ENCODE peak calls at places on chromosomes 2 and 18, in eight cellular contexts. One of them, this sample, is unnamed.
A peak's percentile ranks its signal among the peaks of the same experiment; 100 is the strongest.

GRCh38 chr2:166240387-166241313 is 112.8 kb upstream of the SCN1A start:
- ATAC-seq in IMR-90: no peak
- ATAC-seq in central memory CD8-positive, alpha-beta T cell: no peak
- ATAC-seq in SK-N-SH treated with all-trans-retinoic acid at 6 μM for 48 hours: peak; percentile 44
- ATAC-seq in CD8-positive, alpha-beta T cell: no peak
- ATAC-seq in CD4-positive, alpha-beta T cell: no peak
- ATAC-seq in activated CD8-positive, alpha-beta T cell treated with anti-CD3 and anti-CD28 coated beads for 36 hours: no peak
- ATAC-seq in sciatic nerve: no peak
- ATAC-seq in this sample: no peak

GRCh38 chr18:76391038-76391437 is 104.0 kb downstream of the ZNF516 start:
- ATAC-seq in IMR-90: no peak
- ATAC-seq in CD8-positive, alpha-beta T cell: no peak
- ATAC-seq in SK-N-SH treated with all-trans-retinoic acid at 6 μM for 48 hours: no peak
- ATAC-seq in CD4-positive, alpha-beta T cell: no peak
- ATAC-seq in sciatic nerve: no peak
- ATAC-seq in activated CD8-positive, alpha-beta T cell treated with anti-CD3 and anti-CD28 coated beads for 36 hours: no peak
- ATAC-seq in central memory CD8-positive, alpha-beta T cell: no peak
- ATAC-seq in this sample: no peak

GRCh38 chr2:162232027-162232426 is 11.2 kb downstream of the FAP start:
- ATAC-seq in SK-N-SH treated with all-trans-retinoic acid at 6 μM for 48 hours: no peak
- ATAC-seq in sciatic nerve: no peak
- ATAC-seq in central memory CD8-positive, alpha-beta T cell: no peak
- ATAC-seq in CD8-positive, alpha-beta T cell: no peak
- ATAC-seq in activated CD8-positive, alpha-beta T cell treated with anti-CD3 and anti-CD28 coated beads for 36 hours: no peak
- ATAC-seq in CD4-positive, alpha-beta T cell: no peak
- ATAC-seq in IMR-90: no peak
- ATAC-seq in this sample: no peak

GRCh38 chr2:43610361-43610760 is 14.5 kb upstream of the THADA start:
- ATAC-seq in sciatic nerve: no peak
- ATAC-seq in central memory CD8-positive, alpha-beta T cell: no peak
- ATAC-seq in CD8-positive, alpha-beta T cell: no peak
- ATAC-seq in CD4-positive, alpha-beta T cell: no peak
- ATAC-seq in activated CD8-positive, alpha-beta T cell treated with anti-CD3 and anti-CD28 coated beads for 36 hours: no peak
- ATAC-seq in IMR-90: no peak
- ATAC-seq in SK-N-SH treated with all-trans-retinoic acid at 6 μM for 48 hours: no peak
- ATAC-seq in this sample: no peak

GRCh38 chr2:46298272-46298521 is 990 bp downstream of the EPAS1 start:
- ATAC-seq in CD4-positive, alpha-beta T cell: no peak
- ATAC-seq in central memory CD8-positive, alpha-beta T cell: no peak
- ATAC-seq in sciatic nerve: peak; percentile 0
- ATAC-seq in CD8-positive, alpha-beta T cell: no peak
- ATAC-seq in activated CD8-positive, alpha-beta T cell treated with anti-CD3 and anti-CD28 coated beads for 36 hours: no peak
- ATAC-seq in SK-N-SH treated with all-trans-retinoic acid at 6 μM for 48 hours: no peak
- ATAC-seq in IMR-90: no peak
- ATAC-seq in this sample: no peak

GRCh38 chr2:138324068-138324771 is 177.3 kb upstream of the SPOPL start:
- ATAC-seq in activated CD8-positive, alpha-beta T cell treated with anti-CD3 and anti-CD28 coated beads for 36 hours: no peak
- ATAC-seq in IMR-90: no peak
- ATAC-seq in sciatic nerve: no peak
- ATAC-seq in CD4-positive, alpha-beta T cell: no peak
- ATAC-seq in central memory CD8-positive, alpha-beta T cell: no peak
- ATAC-seq in CD8-positive, alpha-beta T cell: no peak
- ATAC-seq in SK-N-SH treated with all-trans-retinoic acid at 6 μM for 48 hours: no peak
- ATAC-seq in this sample: no peak

GRCh38 chr2:182426082-182426914 is 538 bp downstream of the PDE1A start:
- ATAC-seq in IMR-90: peak; percentile 85
- ATAC-seq in activated CD8-positive, alpha-beta T cell treated with anti-CD3 and anti-CD28 coated beads for 36 hours: no peak
- ATAC-seq in sciatic nerve: peak; percentile 59
- ATAC-seq in central memory CD8-positive, alpha-beta T cell: no peak
- ATAC-seq in CD8-positive, alpha-beta T cell: no peak
- ATAC-seq in CD4-positive, alpha-beta T cell: no peak
- ATAC-seq in SK-N-SH treated with all-trans-retinoic acid at 6 μM for 48 hours: peak; percentile 59
- ATAC-seq in this sample: no peak

GRCh38 chr2:189441709-189442074 is 418 bp downstream of the WDR75 start:
- ATAC-seq in IMR-90: no peak
- ATAC-seq in CD4-positive, alpha-beta T cell: peak; percentile 28
- ATAC-seq in sciatic nerve: no peak
- ATAC-seq in activated CD8-positive, alpha-beta T cell treated with anti-CD3 and anti-CD28 coated beads for 36 hours: no peak
- ATAC-seq in SK-N-SH treated with all-trans-retinoic acid at 6 μM for 48 hours: peak; percentile 36
- ATAC-seq in central memory CD8-positive, alpha-beta T cell: peak; percentile 45
- ATAC-seq in CD8-positive, alpha-beta T cell: peak; percentile 41
- ATAC-seq in this sample: peak; percentile 35

GRCh38 chr2:73368781-73369180 is 16.9 kb upstream of the ALMS1 start:
- ATAC-seq in activated CD8-positive, alpha-beta T cell treated with anti-CD3 and anti-CD28 coated beads for 36 hours: no peak
- ATAC-seq in CD8-positive, alpha-beta T cell: no peak
- ATAC-seq in sciatic nerve: no peak
- ATAC-seq in CD4-positive, alpha-beta T cell: no peak
- ATAC-seq in IMR-90: no peak
- ATAC-seq in SK-N-SH treated with all-trans-retinoic acid at 6 μM for 48 hours: no peak
- ATAC-seq in central memory CD8-positive, alpha-beta T cell: no peak
- ATAC-seq in this sample: no peak

GRCh38 chr2:127174176-127174575 is 45.9 kb downstream of the CYP27C1 start:
- ATAC-seq in activated CD8-positive, alpha-beta T cell treated with anti-CD3 and anti-CD28 coated beads for 36 hours: peak; percentile 51
- ATAC-seq in central memory CD8-positive, alpha-beta T cell: no peak
- ATAC-seq in sciatic nerve: peak; percentile 46
- ATAC-seq in CD8-positive, alpha-beta T cell: no peak
- ATAC-seq in CD4-positive, alpha-beta T cell: no peak
- ATAC-seq in SK-N-SH treated with all-trans-retinoic acid at 6 μM for 48 hours: peak; percentile 78
- ATAC-seq in IMR-90: peak; percentile 33
- ATAC-seq in this sample: no peak

GRCh38 chr2:143792602-143793001 is 663.4 kb downstream of the ARHGAP15 start:
- ATAC-seq in IMR-90: no peak
- ATAC-seq in activated CD8-positive, alpha-beta T cell treated with anti-CD3 and anti-CD28 coated beads for 36 hours: no peak
- ATAC-seq in CD4-positive, alpha-beta T cell: no peak
- ATAC-seq in SK-N-SH treated with all-trans-retinoic acid at 6 μM for 48 hours: no peak
- ATAC-seq in sciatic nerve: no peak
- ATAC-seq in central memory CD8-positive, alpha-beta T cell: no peak
- ATAC-seq in CD8-positive, alpha-beta T cell: no peak
- ATAC-seq in this sample: no peak

GRCh38 chr2:11366326-11366741 is 21.9 kb upstream of the ROCK2 start:
- ATAC-seq in central memory CD8-positive, alpha-beta T cell: no peak
- ATAC-seq in CD8-positive, alpha-beta T cell: no peak
- ATAC-seq in activated CD8-positive, alpha-beta T cell treated with anti-CD3 and anti-CD28 coated beads for 36 hours: no peak
- ATAC-seq in CD4-positive, alpha-beta T cell: no peak
- ATAC-seq in SK-N-SH treated with all-trans-retinoic acid at 6 μM for 48 hours: no peak
- ATAC-seq in sciatic nerve: no peak
- ATAC-seq in IMR-90: no peak
- ATAC-seq in this sample: no peak

GRCh38 chr2:175990099-175990498 is 12.0 kb downstream of the LNPK start:
- ATAC-seq in CD8-positive, alpha-beta T cell: no peak
- ATAC-seq in SK-N-SH treated with all-trans-retinoic acid at 6 μM for 48 hours: no peak
- ATAC-seq in CD4-positive, alpha-beta T cell: no peak
- ATAC-seq in IMR-90: no peak
- ATAC-seq in sciatic nerve: no peak
- ATAC-seq in activated CD8-positive, alpha-beta T cell treated with anti-CD3 and anti-CD28 coated beads for 36 hours: no peak
- ATAC-seq in central memory CD8-positive, alpha-beta T cell: no peak
- ATAC-seq in this sample: no peak

GRCh38 chr2:119694470-119694993 is 15.5 kb downstream of the TMEM177 start:
- ATAC-seq in IMR-90: peak; percentile 10
- ATAC-seq in sciatic nerve: no peak
- ATAC-seq in CD8-positive, alpha-beta T cell: no peak
- ATAC-seq in activated CD8-positive, alpha-beta T cell treated with anti-CD3 and anti-CD28 coated beads for 36 hours: no peak
- ATAC-seq in SK-N-SH treated with all-trans-retinoic acid at 6 μM for 48 hours: no peak
- ATAC-seq in CD4-positive, alpha-beta T cell: peak; percentile 6
- ATAC-seq in central memory CD8-positive, alpha-beta T cell: no peak
- ATAC-seq in this sample: no peak

GRCh38 chr2:230877737-230878598 is 13.2 kb downstream of the ITM2C start:
- ATAC-seq in IMR-90: no peak
- ATAC-seq in CD4-positive, alpha-beta T cell: peak; percentile 83
- ATAC-seq in central memory CD8-positive, alpha-beta T cell: peak; percentile 96
- ATAC-seq in SK-N-SH treated with all-trans-retinoic acid at 6 μM for 48 hours: no peak
- ATAC-seq in sciatic nerve: peak; percentile 20
- ATAC-seq in activated CD8-positive, alpha-beta T cell treated with anti-CD3 and anti-CD28 coated beads for 36 hours: peak; percentile 90
- ATAC-seq in CD8-positive, alpha-beta T cell: peak; percentile 85
- ATAC-seq in this sample: no peak

GRCh38 chr2:43107679-43108078 is 118.7 kb downstream of the ZFP36L2 start:
- ATAC-seq in sciatic nerve: peak; percentile 36
- ATAC-seq in CD8-positive, alpha-beta T cell: no peak
- ATAC-seq in SK-N-SH treated with all-trans-retinoic acid at 6 μM for 48 hours: no peak
- ATAC-seq in central memory CD8-positive, alpha-beta T cell: no peak
- ATAC-seq in IMR-90: no peak
- ATAC-seq in activated CD8-positive, alpha-beta T cell treated with anti-CD3 and anti-CD28 coated beads for 36 hours: no peak
- ATAC-seq in CD4-positive, alpha-beta T cell: no peak
- ATAC-seq in this sample: no peak

GRCh38 chr2:158756331-158756730 is 38.8 kb upstream of the DAPL1 start:
- ATAC-seq in CD4-positive, alpha-beta T cell: no peak
- ATAC-seq in CD8-positive, alpha-beta T cell: no peak
- ATAC-seq in sciatic nerve: no peak
- ATAC-seq in IMR-90: no peak
- ATAC-seq in SK-N-SH treated with all-trans-retinoic acid at 6 μM for 48 hours: no peak
- ATAC-seq in central memory CD8-positive, alpha-beta T cell: no peak
- ATAC-seq in activated CD8-positive, alpha-beta T cell treated with anti-CD3 and anti-CD28 coated beads for 36 hours: no peak
- ATAC-seq in this sample: no peak

GRCh38 chr2:43423941-43424261 is 171.9 kb downstream of the THADA start:
- ATAC-seq in CD4-positive, alpha-beta T cell: no peak
- ATAC-seq in IMR-90: no peak
- ATAC-seq in central memory CD8-positive, alpha-beta T cell: no peak
- ATAC-seq in CD8-positive, alpha-beta T cell: no peak
- ATAC-seq in activated CD8-positive, alpha-beta T cell treated with anti-CD3 and anti-CD28 coated beads for 36 hours: no peak
- ATAC-seq in sciatic nerve: no peak
- ATAC-seq in SK-N-SH treated with all-trans-retinoic acid at 6 μM for 48 hours: no peak
- ATAC-seq in this sample: no peak

GRCh38 chr2:7950035-7950612 is 731.7 kb upstream of the ID2 start:
- ATAC-seq in CD4-positive, alpha-beta T cell: no peak
- ATAC-seq in activated CD8-positive, alpha-beta T cell treated with anti-CD3 and anti-CD28 coated beads for 36 hours: no peak
- ATAC-seq in SK-N-SH treated with all-trans-retinoic acid at 6 μM for 48 hours: no peak
- ATAC-seq in sciatic nerve: peak; percentile 72
- ATAC-seq in CD8-positive, alpha-beta T cell: no peak
- ATAC-seq in central memory CD8-positive, alpha-beta T cell: no peak
- ATAC-seq in IMR-90: no peak
- ATAC-seq in this sample: no peak

GRCh38 chr2:46568212-46569009 is 89.0 kb downstream of the TMEM247 start:
- ATAC-seq in central memory CD8-positive, alpha-beta T cell: no peak
- ATAC-seq in sciatic nerve: peak; percentile 50
- ATAC-seq in CD4-positive, alpha-beta T cell: no peak
- ATAC-seq in activated CD8-positive, alpha-beta T cell treated with anti-CD3 and anti-CD28 coated beads for 36 hours: no peak
- ATAC-seq in CD8-positive, alpha-beta T cell: no peak
- ATAC-seq in SK-N-SH treated with all-trans-retinoic acid at 6 μM for 48 hours: no peak
- ATAC-seq in IMR-90: no peak
- ATAC-seq in this sample: no peak

GRCh38 chr18:80194874-80195570 is 52.3 kb downstream of the PARD6G start:
- ATAC-seq in sciatic nerve: no peak
- ATAC-seq in IMR-90: no peak
- ATAC-seq in SK-N-SH treated with all-trans-retinoic acid at 6 μM for 48 hours: no peak
- ATAC-seq in central memory CD8-positive, alpha-beta T cell: no peak
- ATAC-seq in CD4-positive, alpha-beta T cell: no peak
- ATAC-seq in CD8-positive, alpha-beta T cell: no peak
- ATAC-seq in activated CD8-positive, alpha-beta T cell treated with anti-CD3 and anti-CD28 coated beads for 36 hours: peak; percentile 85
- ATAC-seq in this sample: peak; percentile 86

GRCh38 chr2:173854840-173855239 is 110.3 kb downstream of the SP3 start:
- ATAC-seq in IMR-90: peak; percentile 32
- ATAC-seq in sciatic nerve: peak; percentile 65
- ATAC-seq in central memory CD8-positive, alpha-beta T cell: no peak
- ATAC-seq in SK-N-SH treated with all-trans-retinoic acid at 6 μM for 48 hours: peak; percentile 26
- ATAC-seq in CD8-positive, alpha-beta T cell: no peak
- ATAC-seq in activated CD8-positive, alpha-beta T cell treated with anti-CD3 and anti-CD28 coated beads for 36 hours: no peak
- ATAC-seq in CD4-positive, alpha-beta T cell: no peak
- ATAC-seq in this sample: no peak

GRCh38 chr2:118148133-118148532 is 59.9 kb downstream of the INSIG2 start:
- ATAC-seq in SK-N-SH treated with all-trans-retinoic acid at 6 μM for 48 hours: no peak
- ATAC-seq in activated CD8-positive, alpha-beta T cell treated with anti-CD3 and anti-CD28 coated beads for 36 hours: peak; percentile 51
- ATAC-seq in central memory CD8-positive, alpha-beta T cell: no peak
- ATAC-seq in sciatic nerve: no peak
- ATAC-seq in CD4-positive, alpha-beta T cell: no peak
- ATAC-seq in IMR-90: no peak
- ATAC-seq in CD8-positive, alpha-beta T cell: no peak
- ATAC-seq in this sample: peak; percentile 96

GRCh38 chr2:27058210-27058609 is 6.7 kb downstream of the AGBL5 start:
- ATAC-seq in SK-N-SH treated with all-trans-retinoic acid at 6 μM for 48 hours: no peak
- ATAC-seq in CD8-positive, alpha-beta T cell: no peak
- ATAC-seq in CD4-positive, alpha-beta T cell: no peak
- ATAC-seq in IMR-90: no peak
- ATAC-seq in activated CD8-positive, alpha-beta T cell treated with anti-CD3 and anti-CD28 coated beads for 36 hours: no peak
- ATAC-seq in central memory CD8-positive, alpha-beta T cell: no peak
- ATAC-seq in sciatic nerve: no peak
- ATAC-seq in this sample: no peak

GRCh38 chr2:204005940-204006721 is 69.6 kb downstream of the ICOS start:
- ATAC-seq in sciatic nerve: no peak
- ATAC-seq in SK-N-SH treated with all-trans-retinoic acid at 6 μM for 48 hours: no peak
- ATAC-seq in activated CD8-positive, alpha-beta T cell treated with anti-CD3 and anti-CD28 coated beads for 36 hours: peak; percentile 68
- ATAC-seq in IMR-90: no peak
- ATAC-seq in CD4-positive, alpha-beta T cell: peak; percentile 44
- ATAC-seq in central memory CD8-positive, alpha-beta T cell: peak; percentile 38
- ATAC-seq in CD8-positive, alpha-beta T cell: no peak
- ATAC-seq in this sample: peak; percentile 36

GRCh38 chr2:221293949-221294736 is 278.0 kb downstream of the EPHA4 start:
- ATAC-seq in sciatic nerve: no peak
- ATAC-seq in CD4-positive, alpha-beta T cell: no peak
- ATAC-seq in CD8-positive, alpha-beta T cell: no peak
- ATAC-seq in SK-N-SH treated with all-trans-retinoic acid at 6 μM for 48 hours: no peak
- ATAC-seq in IMR-90: no peak
- ATAC-seq in activated CD8-positive, alpha-beta T cell treated with anti-CD3 and anti-CD28 coated beads for 36 hours: no peak
- ATAC-seq in central memory CD8-positive, alpha-beta T cell: no peak
- ATAC-seq in this sample: no peak

GRCh38 chr2:64938607-64939285 is 50.5 kb upstream of the SLC1A4 start:
- ATAC-seq in CD8-positive, alpha-beta T cell: no peak
- ATAC-seq in CD4-positive, alpha-beta T cell: no peak
- ATAC-seq in sciatic nerve: no peak
- ATAC-seq in central memory CD8-positive, alpha-beta T cell: no peak
- ATAC-seq in IMR-90: no peak
- ATAC-seq in activated CD8-positive, alpha-beta T cell treated with anti-CD3 and anti-CD28 coated beads for 36 hours: no peak
- ATAC-seq in SK-N-SH treated with all-trans-retinoic acid at 6 μM for 48 hours: no peak
- ATAC-seq in this sample: no peak

GRCh38 chr2:48174503-48174902 is 268.2 kb upstream of the FBXO11 start:
- ATAC-seq in CD8-positive, alpha-beta T cell: no peak
- ATAC-seq in SK-N-SH treated with all-trans-retinoic acid at 6 μM for 48 hours: no peak
- ATAC-seq in CD4-positive, alpha-beta T cell: no peak
- ATAC-seq in central memory CD8-positive, alpha-beta T cell: no peak
- ATAC-seq in activated CD8-positive, alpha-beta T cell treated with anti-CD3 and anti-CD28 coated beads for 36 hours: no peak
- ATAC-seq in IMR-90: no peak
- ATAC-seq in sciatic nerve: peak; percentile 59
- ATAC-seq in this sample: no peak

GRCh38 chr2:64737547-64737946 is 83.8 kb upstream of the SERTAD2 start:
- ATAC-seq in CD8-positive, alpha-beta T cell: peak; percentile 38
- ATAC-seq in CD4-positive, alpha-beta T cell: no peak
- ATAC-seq in SK-N-SH treated with all-trans-retinoic acid at 6 μM for 48 hours: no peak
- ATAC-seq in sciatic nerve: no peak
- ATAC-seq in central memory CD8-positive, alpha-beta T cell: no peak
- ATAC-seq in activated CD8-positive, alpha-beta T cell treated with anti-CD3 and anti-CD28 coated beads for 36 hours: peak; percentile 82
- ATAC-seq in IMR-90: peak; percentile 32
- ATAC-seq in this sample: peak; percentile 90

GRCh38 chr18:77676901-77677300 is 427.3 kb downstream of the GALR1 start:
- ATAC-seq in CD8-positive, alpha-beta T cell: no peak
- ATAC-seq in activated CD8-positive, alpha-beta T cell treated with anti-CD3 and anti-CD28 coated beads for 36 hours: no peak
- ATAC-seq in SK-N-SH treated with all-trans-retinoic acid at 6 μM for 48 hours: no peak
- ATAC-seq in sciatic nerve: no peak
- ATAC-seq in IMR-90: no peak
- ATAC-seq in CD4-positive, alpha-beta T cell: no peak
- ATAC-seq in central memory CD8-positive, alpha-beta T cell: no peak
- ATAC-seq in this sample: no peak

GRCh38 chr2:100299548-100299947 is 22.8 kb downstream of the LONRF2 start:
- ATAC-seq in CD4-positive, alpha-beta T cell: no peak
- ATAC-seq in IMR-90: no peak
- ATAC-seq in SK-N-SH treated with all-trans-retinoic acid at 6 μM for 48 hours: no peak
- ATAC-seq in sciatic nerve: no peak
- ATAC-seq in activated CD8-positive, alpha-beta T cell treated with anti-CD3 and anti-CD28 coated beads for 36 hours: no peak
- ATAC-seq in central memory CD8-positive, alpha-beta T cell: no peak
- ATAC-seq in CD8-positive, alpha-beta T cell: no peak
- ATAC-seq in this sample: no peak

GRCh38 chr2:18603867-18604572 is 14.7 kb upstream of the NT5C1B start:
- ATAC-seq in central memory CD8-positive, alpha-beta T cell: no peak
- ATAC-seq in IMR-90: peak; percentile 56
- ATAC-seq in sciatic nerve: no peak
- ATAC-seq in CD8-positive, alpha-beta T cell: no peak
- ATAC-seq in SK-N-SH treated with all-trans-retinoic acid at 6 μM for 48 hours: peak; percentile 54
- ATAC-seq in CD4-positive, alpha-beta T cell: no peak
- ATAC-seq in activated CD8-positive, alpha-beta T cell treated with anti-CD3 and anti-CD28 coated beads for 36 hours: no peak
- ATAC-seq in this sample: no peak

GRCh38 chr2:238149841-238150572 is 8.8 kb upstream of the ERFE start:
- ATAC-seq in activated CD8-positive, alpha-beta T cell treated with anti-CD3 and anti-CD28 coated beads for 36 hours: no peak
- ATAC-seq in sciatic nerve: no peak
- ATAC-seq in IMR-90: no peak
- ATAC-seq in CD4-positive, alpha-beta T cell: no peak
- ATAC-seq in SK-N-SH treated with all-trans-retinoic acid at 6 μM for 48 hours: no peak
- ATAC-seq in central memory CD8-positive, alpha-beta T cell: no peak
- ATAC-seq in CD8-positive, alpha-beta T cell: no peak
- ATAC-seq in this sample: no peak

GRCh38 chr18:74425161-74425560 is 31.9 kb downstream of the DIPK1C start:
- ATAC-seq in central memory CD8-positive, alpha-beta T cell: no peak
- ATAC-seq in sciatic nerve: no peak
- ATAC-seq in SK-N-SH treated with all-trans-retinoic acid at 6 μM for 48 hours: no peak
- ATAC-seq in CD4-positive, alpha-beta T cell: no peak
- ATAC-seq in IMR-90: no peak
- ATAC-seq in CD8-positive, alpha-beta T cell: no peak
- ATAC-seq in activated CD8-positive, alpha-beta T cell treated with anti-CD3 and anti-CD28 coated beads for 36 hours: no peak
- ATAC-seq in this sample: no peak